ENCODE peak calls at places on chromosomes 4 and X, in five cellular contexts. R is NCI-H1694 treated with DMSO at 0.1 percent for 48 hours; N is activated T-cell treated with anti-CD3 and anti-CD28 coated beads, Interleukin-2, amount 50 U/mL, for 72 hours; X is DMS 273 treated with DMSO at 0.1 percent for 48 hours; F is activated B cell treated with CpG ODN at 0.5 μM for 24 hours. E is an unnamed sample.

GRCh38 chr4:77025643-77026321 is 50.0 kb downstream of the CCNI start:
- DNase-seq in R (no peak), N (peak), X (no peak), F (no peak), E (no peak)

GRCh38 chr4:117700111-117700892 is 334.0 kb upstream of the NDST3 start:
- DNase-seq in R (no peak), N (no peak), X (no peak), F (no peak), E (no peak)

GRCh38 chrX:1140236-1140681 is 72.2 kb downstream of the CRLF2 start:
- DNase-seq in R (no peak), N (no peak), X (no peak), F (no peak), E (no peak)

GRCh38 chrX:16160729-16161128 is 6.6 kb upstream of the MAGEB17 start:
- DNase-seq in R (no peak), N (no peak), X (no peak), F (no peak), E (no peak)

GRCh38 chrX:80667967-80668366 is 141.7 kb downstream of the BRWD3 start:
- DNase-seq in R (no peak), N (peak), X (no peak), F (no peak), E (no peak)

GRCh38 chrX:9899640-9900075 is 67.5 kb upstream of the CLDN34 start:
- DNase-seq in R (no peak), N (peak), X (no peak), F (no peak), E (no peak)

GRCh38 chr4:128310266-128310697 is 22.7 kb upstream of the PGRMC2 start:
- DNase-seq in R (peak), N (no peak), X (peak), F (no peak), E (no peak)

GRCh38 chrX:18173494-18174180 is 47.0 kb downstream of the BEND2 start:
- DNase-seq in R (no peak), N (no peak), X (no peak), F (no peak), E (no peak)

GRCh38 chr4:26737385-26737784 is 123.3 kb upstream of the STIM2 start:
- DNase-seq in R (no peak), N (no peak), X (no peak), F (no peak), E (no peak)

GRCh38 chrX:859329-859728 is 228.7 kb downstream of the SHOX start:
- DNase-seq in R (no peak), N (no peak), X (no peak), F (no peak), E (no peak)

GRCh38 chr4:177250056-177250696 is 59.5 kb upstream of the NEIL3 start:
- DNase-seq in R (peak), N (peak), X (peak), F (no peak), E (peak)

GRCh38 chr4:23028875-23029274 is 336.1 kb downstream of the GBA3 start:
- DNase-seq in R (no peak), N (no peak), X (no peak), F (no peak), E (no peak)

GRCh38 chr4:187558391-187558790 is 437.2 kb upstream of the ZFP42 start:
- DNase-seq in R (no peak), N (no peak), X (no peak), F (no peak), E (no peak)

GRCh38 chr4:26860922-26861433 is 337 bp downstream of the STIM2 start:
- DNase-seq in R (peak), N (peak), X (no peak), F (peak), E (peak)

GRCh38 chrX:153634832-153635231 is 12.2 kb upstream of the DUSP9 start:
- DNase-seq in R (no peak), N (no peak), X (no peak), F (no peak), E (no peak)

GRCh38 chr4:151641167-151641566 is 119.6 kb downstream of the GATB start:
- DNase-seq in R (no peak), N (no peak), X (no peak), F (no peak), E (no peak)

GRCh38 chrX:13662537-13662841 is 9.5 kb downstream of the TCEANC start:
- DNase-seq in R (no peak), N (no peak), X (no peak), F (no peak), E (no peak)

GRCh38 chrX:106621836-106622235 is 10.1 kb downstream of the RADX start:
- DNase-seq in R (no peak), N (no peak), X (no peak), F (no peak), E (no peak)

GRCh38 chr4:106981431-106981830 is 54.7 kb downstream of the DKK2 start:
- DNase-seq in R (no peak), N (no peak), X (no peak), F (no peak), E (no peak)

GRCh38 chr4:141905751-141906150 is 269.4 kb downstream of the IL15 start:
- DNase-seq in R (no peak), N (no peak), X (no peak), F (no peak), E (no peak)

GRCh38 chr4:55758570-55758969 is 61.0 kb upstream of the EXOC1L start:
- DNase-seq in R (peak), N (no peak), X (peak), F (no peak), E (no peak)

GRCh38 chrX:147848543-147849448 is 62.9 kb upstream of the FMR1 start:
- DNase-seq in R (no peak), N (no peak), X (no peak), F (no peak), E (no peak)

GRCh38 chr4:159758061-159758460 is 655.2 kb downstream of the RAPGEF2 start:
- DNase-seq in R (no peak), N (no peak), X (no peak), F (no peak), E (no peak)

GRCh38 chr4:6172093-6172926 is 28.0 kb downstream of the JAKMIP1 start:
- DNase-seq in R (no peak), N (peak), X (no peak), F (no peak), E (no peak)

GRCh38 chr4:72427022-72427421 is 142.0 kb downstream of the ADAMTS3 start:
- DNase-seq in R (no peak), N (no peak), X (no peak), F (no peak), E (no peak)

GRCh38 chr4:18813055-18813454 is 791.5 kb upstream of the LCORL start:
- DNase-seq in R (no peak), N (no peak), X (no peak), F (no peak), E (no peak)